ENCODE peak calls at places on chromosomes 12 and 14, in four cellular contexts. W, E, A and R are unnamed samples.
A peak's percentile ranks its signal among the peaks of the same experiment; 100 is the strongest.

GRCh38 chr12:121953293-121953692 is 34.9 kb downstream of the CFAP251 start:
- DNase-seq in W (no peak), E (no peak), A (no peak), R (no peak)

GRCh38 chr14:67943947-67944346 is 124.4 kb downstream of the RAD51B start:
- DNase-seq in W (peak; percentile 91), E (peak; percentile 69), A (peak; percentile 49), R (peak; percentile 21)

GRCh38 chr12:45674181-45674580 is 55.3 kb upstream of the ARID2 start:
- DNase-seq in W (no peak), E (no peak), A (no peak), R (no peak)

GRCh38 chr14:96252323-96253052 is 3.5 kb upstream of the BDKRB1 start:
- DNase-seq in W (no peak), E (no peak), A (no peak), R (no peak)

GRCh38 chr12:76711241-76711640 is 52.7 kb upstream of the ZDHHC17 start:
- DNase-seq in W (no peak), E (no peak), A (no peak), R (no peak)

GRCh38 chr14:65281991-65282908 is 130.3 kb upstream of the FUT8 start:
- DNase-seq in W (no peak), E (no peak), A (no peak), R (no peak)

GRCh38 chr12:27937768-27938167 is 34.8 kb downstream of the PTHLH start:
- DNase-seq in W (no peak), E (no peak), A (no peak), R (no peak)

GRCh38 chr12:41277019-41277770 is 89.1 kb downstream of the PDZRN4 start:
- DNase-seq in W (no peak), E (peak; percentile 33), A (no peak), R (no peak)

GRCh38 chr14:94632305-94632590 is 20.1 kb downstream of the SERPINA3 start:
- DNase-seq in W (no peak), E (no peak), A (no peak), R (no peak)

GRCh38 chr14:59020382-59020781 is 168.1 kb upstream of the DAAM1 start:
- DNase-seq in W (no peak), E (peak; percentile 38), A (no peak), R (no peak)

GRCh38 chr14:104149617-104150141 is 11.3 kb downstream of the KIF26A start:
- DNase-seq in W (no peak), E (no peak), A (peak; percentile 2), R (no peak)

GRCh38 chr12:21276826-21277225 is 57.9 kb downstream of the SLCO1A2 start:
- DNase-seq in W (no peak), E (no peak), A (no peak), R (no peak)

GRCh38 chr12:41055875-41056577 is 132.1 kb upstream of the PDZRN4 start:
- DNase-seq in W (no peak), E (no peak), A (no peak), R (no peak)

GRCh38 chr14:77543637-77544334 is 45.2 kb upstream of the ISM2 start:
- DNase-seq in W (no peak), E (no peak), A (no peak), R (no peak)

GRCh38 chr14:77139540-77140342 is 1.9 kb downstream of the ZDHHC22 start:
- DNase-seq in W (no peak), E (no peak), A (peak; percentile 34), R (peak; percentile 37)

GRCh38 chr12:126994599-126994998 is 1272.4 kb upstream of the TMEM132C start:
- DNase-seq in W (no peak), E (no peak), A (no peak), R (no peak)

GRCh38 chr14:39739796-39740195 is 307.6 kb upstream of the FBXO33 start:
- DNase-seq in W (no peak), E (no peak), A (no peak), R (no peak)

GRCh38 chr12:22866406-22866805 is 241.4 kb downstream of the ETNK1 start:
- DNase-seq in W (no peak), E (no peak), A (no peak), R (no peak)

GRCh38 chr14:99806841-99807240 is 13.6 kb downstream of the EML1 start:
- DNase-seq in W (no peak), E (no peak), A (no peak), R (no peak)

GRCh38 chr14:61838661-61839060 is 76.4 kb downstream of the SNAPC1 start:
- DNase-seq in W (no peak), E (peak; percentile 33), A (no peak), R (no peak)

GRCh38 chr12:104846056-104846762 is 111.9 kb downstream of the SLC41A2 start:
- DNase-seq in W (no peak), E (no peak), A (no peak), R (no peak)

GRCh38 chr12:26697217-26697616 is 135.8 kb downstream of the ITPR2 start:
- DNase-seq in W (no peak), E (peak; percentile 24), A (no peak), R (no peak)

GRCh38 chr14:67999290-67999689 is 179.7 kb downstream of the RAD51B start:
- DNase-seq in W (no peak), E (peak; percentile 10), A (no peak), R (no peak)

GRCh38 chr12:8664228-8664963 is 1.8 kb upstream of the MFAP5 start:
- DNase-seq in W (no peak), E (no peak), A (no peak), R (no peak)

GRCh38 chr12:95218164-95218851 is 701 bp downstream of the VEZT start:
- DNase-seq in W (peak; percentile 82), E (peak; percentile 73), A (peak; percentile 50), R (peak; percentile 65)

GRCh38 chr14:69069020-69069421 is 83.9 kb downstream of the DCAF5 start:
- DNase-seq in W (no peak), E (no peak), A (no peak), R (no peak)

GRCh38 chr12:45415393-45415817 is 199.5 kb downstream of the ANO6 start:
- DNase-seq in W (no peak), E (peak; percentile 99), A (no peak), R (peak; percentile 62)

GRCh38 chr12:46385439-46385838 is 12.9 kb upstream of the SLC38A2 start:
- DNase-seq in W (no peak), E (no peak), A (no peak), R (no peak)

GRCh38 chr12:34352098-34352497 is 329.8 kb downstream of the ALG10 start:
- DNase-seq in W (no peak), E (no peak), A (no peak), R (no peak)

GRCh38 chr12:3129301-3130052 is 52.3 kb downstream of the TSPAN9 start:
- DNase-seq in W (no peak), E (peak; percentile 45), A (no peak), R (no peak)

GRCh38 chr12:51269174-51270066 is 795 bp downstream of the SMAGP start:
- DNase-seq in W (peak; percentile 25), E (peak; percentile 38), A (peak; percentile 60), R (peak; percentile 40)

GRCh38 chr12:11805043-11805442 is 155.6 kb downstream of the ETV6 start:
- DNase-seq in W (no peak), E (no peak), A (no peak), R (no peak)

GRCh38 chr14:62029569-62029924 is 267.3 kb downstream of the SNAPC1 start:
- DNase-seq in W (no peak), E (no peak), A (no peak), R (no peak)

GRCh38 chr14:50859296-50859624 is 12.6 kb upstream of the ABHD12B start:
- DNase-seq in W (no peak), E (no peak), A (no peak), R (no peak)
- H3K4me3 ChIP-seq in W (peak overlapping the region; percentile 51), E (no peak overlapping the region), A (peak overlapping the region; percentile 98), R (peak overlapping the region; percentile 64)

GRCh38 chr12:570949-571794 is 92.1 kb downstream of the NINJ2 start:
- DNase-seq in W (peak; percentile 83), E (peak; percentile 88), A (no peak), R (no peak)
- H3K4me3 ChIP-seq in W (peak overlapping the region; percentile 55), E (peak overlapping the region; percentile 42), A (no peak overlapping the region), R (no peak overlapping the region)

DNA sequence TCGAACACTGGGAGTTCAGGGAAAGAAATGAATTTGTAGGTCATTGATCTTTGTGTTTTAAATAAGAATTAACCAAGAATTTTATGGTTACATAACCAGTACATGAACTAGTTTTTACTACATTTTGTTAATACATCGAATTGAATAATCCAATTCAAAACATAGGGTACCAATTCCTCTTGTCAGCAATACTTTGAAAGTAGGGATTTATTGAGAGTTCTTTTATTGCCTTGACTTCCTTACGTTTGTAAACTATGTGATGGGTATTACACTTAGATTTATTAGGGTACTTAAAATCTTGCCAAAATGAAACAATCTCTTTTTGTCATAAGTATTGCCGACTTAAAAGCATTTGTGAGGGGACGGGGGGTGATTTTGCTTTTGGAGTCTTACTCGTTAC is 22.3 kb downstream of the SOCS2 start:
- DNase-seq in W (no peak), E (no peak), A (no peak), R (no peak)
- H3K4me3 ChIP-seq in W (peak overlapping the region; percentile 1), E (no peak overlapping the region), A (no peak overlapping the region), R (no peak overlapping the region)

GRCh38 chr12:111089616-111090015 is 169.2 kb upstream of the MYL2 start:
- DNase-seq in W (no peak), E (no peak), A (no peak), R (no peak)
- H3K4me3 ChIP-seq in W (no peak overlapping the region), E (no peak overlapping the region), A (no peak overlapping the region), R (no peak overlapping the region)

GRCh38 chr12:105852496-105852895 is 286.3 kb downstream of the NUAK1 start:
- DNase-seq in W (no peak), E (no peak), A (no peak), R (no peak)
- H3K4me3 ChIP-seq in W (no peak overlapping the region), E (no peak overlapping the region), A (no peak overlapping the region), R (no peak overlapping the region)

DNA sequence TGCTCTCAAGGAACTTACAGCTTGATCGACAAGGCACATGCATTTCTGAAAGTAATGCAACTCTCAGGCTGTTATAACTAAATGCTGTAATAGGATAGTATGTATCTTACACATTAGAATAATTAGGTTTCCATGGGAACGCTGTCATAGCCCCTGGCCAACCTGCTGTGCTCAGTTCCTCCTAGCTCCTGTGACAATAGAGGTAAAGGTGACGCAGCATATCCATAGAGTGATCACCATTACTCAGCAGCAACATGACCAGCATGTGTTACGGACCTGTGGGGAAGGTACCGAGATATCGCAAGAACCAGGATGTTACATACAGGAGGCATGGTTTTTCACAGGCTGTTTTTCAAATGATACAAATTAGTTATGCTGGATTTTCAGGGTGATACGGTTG is 150.7 kb downstream of the CAND1 start:
- DNase-seq in W (no peak), E (no peak), A (no peak), R (no peak)
- H3K4me3 ChIP-seq in W (no peak overlapping the region), E (no peak overlapping the region), A (no peak overlapping the region), R (no peak overlapping the region)

GRCh38 chr14:34912182-34912581 is 37.0 kb upstream of the BAZ1A start:
- DNase-seq in W (no peak), E (no peak), A (no peak), R (no peak)
- H3K4me3 ChIP-seq in W (no peak overlapping the region), E (no peak overlapping the region), A (no peak overlapping the region), R (no peak overlapping the region)